ENCODE peak calls at places on chromosome 18, in five cellular contexts. X is mesenchymal stem cell, G is H9, V is H1, Z is trophoblast cell. A is an unnamed sample. For H3K4me1, the result is how much of the 10 kb centered on the place peaks cover.

GRCh38 chr18:5604778-5605177 is 61.0 kb upstream of the EPB41L3 start:
- DNase-seq in Z (peak), X (no peak), G (no peak), V (no peak), A (no peak)

GRCh38 chr18:13211537-13211936 is 7.0 kb upstream of the LDLRAD4 start:
- DNase-seq in Z (no peak), G (no peak), V (no peak), X (no peak), A (no peak)

GRCh38 chr18:24188120-24188519 is 49.3 kb downstream of the CABYR start:
- DNase-seq in G (no peak), V (no peak), Z (no peak), X (no peak), A (no peak)

GRCh38 chr18:74546007-74546406 is 11.7 kb downstream of the CNDP1 start:
- DNase-seq in X (no peak), G (no peak), V (no peak), Z (no peak), A (no peak)

GRCh38 chr18:45423664-45424063 is 191.6 kb upstream of the SLC14A2 start:
- DNase-seq in V (no peak), G (no peak), Z (no peak), X (no peak), A (no peak)

GRCh38 chr18:9552189-9552588 is 62.2 kb downstream of the PPP4R1 start:
- DNase-seq in X (no peak), V (no peak), Z (no peak), G (no peak), A (no peak)

GRCh38 chr18:23812566-23813440 is 123.5 kb downstream of the LAMA3 start:
- DNase-seq in X (peak), V (no peak), G (no peak), Z (no peak), A (peak)

GRCh38 chr18:60485207-60485606 is 112.6 kb upstream of the MC4R start:
- DNase-seq in G (no peak), X (no peak), Z (no peak), V (no peak), A (no peak)

DNA sequence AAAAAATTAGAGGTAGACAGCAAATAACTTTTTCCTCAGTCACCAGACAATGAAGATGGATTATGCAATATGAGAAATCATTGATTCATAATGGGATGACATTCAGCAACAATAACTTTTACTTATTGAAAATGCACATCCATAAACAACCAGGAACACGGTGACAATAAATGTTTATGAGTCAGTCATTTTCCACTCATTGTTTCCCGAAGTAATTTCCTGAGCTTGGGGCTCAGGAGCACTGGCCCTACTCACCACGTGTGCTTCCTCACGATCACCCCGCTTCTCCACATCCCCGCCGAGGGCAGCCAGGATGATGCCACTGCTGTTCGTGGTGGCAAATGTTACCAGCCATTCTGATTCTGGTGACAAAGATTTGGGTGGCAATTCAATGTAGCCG is 156.3 kb downstream of the LAMA1 start:
- DNase-seq in Z (no peak), V (no peak), G (no peak), X (no peak), A (no peak)
- H3K4me1 ChIP-seq in Z (under half), V (under half), G (under half), X (under half), A (under half)

DNA sequence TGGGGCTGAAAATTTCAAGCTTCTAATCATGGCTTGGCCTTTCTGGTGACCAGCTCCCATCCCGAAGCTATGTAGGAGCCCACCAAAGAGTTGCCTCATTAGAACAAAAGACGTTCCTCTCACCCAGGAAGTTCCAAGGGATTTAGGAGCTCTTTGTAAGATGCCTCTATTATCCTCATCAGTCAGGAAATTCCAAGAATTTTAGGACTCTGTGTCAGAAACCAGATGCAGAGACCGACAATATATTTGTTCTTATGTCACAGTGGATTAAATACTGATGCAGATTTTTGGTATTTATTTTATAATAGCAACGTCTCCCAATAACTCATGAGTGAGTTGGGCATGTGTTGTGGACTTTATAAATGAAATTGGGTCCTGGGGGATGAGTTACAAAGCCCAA is 91.8 kb upstream of the SKOR2 start:
- DNase-seq in Z (no peak), X (no peak), V (no peak), G (no peak), A (no peak)
- H2BK12ac ChIP-seq in Z (no peak), X (no peak), V (no peak), G (no peak), A (no peak)

GRCh38 chr18:31246460-31246859 is 71.5 kb upstream of the DSG1 start:
- DNase-seq in V (no peak), Z (no peak), X (no peak), G (no peak), A (no peak)

GRCh38 chr18:31250902-31251301 is 67.1 kb upstream of the DSG1 start:
- DNase-seq in V (no peak), G (no peak), X (no peak), Z (no peak), A (no peak)

GRCh38 chr18:31247574-31248199 is 70.3 kb upstream of the DSG1 start:
- DNase-seq in Z (no peak), X (peak), V (no peak), G (no peak), A (no peak)

GRCh38 chr18:31245820-31246219 is 72.1 kb upstream of the DSG1 start:
- DNase-seq in G (no peak), V (no peak), X (no peak), Z (no peak), A (no peak)

GRCh38 chr18:31248783-31249521 is 69.0 kb upstream of the DSG1 start:
- DNase-seq in G (no peak), V (no peak), Z (no peak), X (no peak), A (no peak)
- H3K4me1 ChIP-seq in G (under half), V (under half), Z (under half), X (under half), A (under half)

GRCh38 chr18:35144628-35145027 is 96.2 kb upstream of the ZNF397 start:
- DNase-seq in Z (no peak), X (no peak), G (no peak), V (no peak), A (no peak)
- H2BK12ac ChIP-seq in Z (no peak), X (no peak), G (no peak), V (no peak), A (no peak)

DNA sequence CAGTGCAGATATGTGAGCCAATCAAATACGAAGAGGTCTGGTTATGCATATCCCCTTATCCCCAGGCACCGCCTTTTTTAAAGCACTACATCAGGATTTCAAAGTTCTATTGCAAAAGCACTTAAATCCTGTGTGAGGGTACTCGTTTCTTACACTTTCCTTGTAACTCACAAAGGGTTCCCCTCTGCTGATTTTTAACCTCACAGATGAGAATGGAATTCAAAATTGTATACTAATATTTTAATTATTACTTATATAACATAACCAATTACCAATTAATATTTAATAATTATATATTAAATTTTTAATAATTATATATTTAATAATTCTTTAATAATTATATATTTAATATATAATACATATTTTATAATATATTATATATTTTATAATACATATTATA is 126.2 kb upstream of the MAPRE2 start:
- DNase-seq in V (no peak), G (no peak), Z (no peak), X (no peak), A (no peak)
- H3K4me1 ChIP-seq in V (under half), G (under half), Z (under half), X (under half), A (under half)

A was measured in neuronal stem cell.